ENCODE peak calls at places on chromosomes 16 and 17, in ten cellular contexts. L, P, V, G, R, Y, M, W, F and Q are unnamed samples. For H3K4me1 and H3K36me3, the result is how much of the 10 kb centered on the place peaks cover.

GRCh38 chr17:76072149-76072858 is at the start of gene SRP68:
- DNase-seq in G (peak), W (peak), F (peak), L (peak), V (peak), P (peak), M (peak), R (peak), Y (peak), Q (peak)

GRCh38 chr16:30535777-30536190 is 1.1 kb upstream of the ZNF747 start:
- DNase-seq in P (peak), L (peak), R (peak), Y (peak), M (peak), F (peak), V (peak), W (peak), G (peak), Q (peak)

GRCh38 chr16:70157477-70158260 is 15.9 kb upstream of the CLEC18C start:
- DNase-seq in V (no peak), L (no peak), M (no peak), R (no peak), F (no peak), Y (no peak), W (no peak), P (no peak), G (no peak), Q (no peak)

GRCh38 chr16:79805621-79806020 is 205.1 kb upstream of the MAF start:
- DNase-seq in V (no peak), F (no peak), Y (peak), R (no peak), G (no peak), P (no peak), L (no peak), M (no peak), W (no peak), Q (no peak)

GRCh38 chr17:16046966-16047365 is 47.3 kb downstream of the TTC19 start:
- DNase-seq in F (peak), W (no peak), P (no peak), L (no peak), Y (no peak), R (no peak), M (no peak), G (no peak), V (no peak), Q (no peak)

GRCh38 chr17:49217651-49218413 is 7.3 kb downstream of the ABI3 start:
- DNase-seq in Y (no peak), F (no peak), R (peak), V (peak), P (peak), G (peak), L (peak), M (no peak), W (peak), Q (peak)

GRCh38 chr17:17732892-17733670 is 51.8 kb downstream of the RAI1 start:
- DNase-seq in V (no peak), Y (no peak), F (peak), R (no peak), W (no peak), P (no peak), L (no peak), G (peak), M (no peak), Q (no peak)

GRCh38 chr17:47253541-47254402 is at the start of gene ITGB3:
- DNase-seq in M (peak), R (peak), W (peak), F (peak), Y (peak), G (peak), P (peak), L (peak), V (peak), Q (peak)

GRCh38 chr17:58091024-58091567 is 7.9 kb downstream of the DYNLL2 start:
- DNase-seq in F (no peak), V (no peak), Y (no peak), W (no peak), P (no peak), G (no peak), L (no peak), R (no peak), M (no peak), Q (no peak)

GRCh38 chr17:37082461-37082860 is 133.7 kb downstream of the AATF start:
- DNase-seq in P (no peak), W (no peak), L (no peak), V (no peak), G (no peak), F (no peak), R (no peak), M (no peak), Y (peak), Q (no peak)

GRCh38 chr17:67830440-67830839 is 5.1 kb downstream of the BPTF start:
- DNase-seq in V (no peak), F (no peak), M (no peak), G (no peak), P (no peak), Y (peak), W (no peak), L (no peak), R (no peak), Q (no peak)

GRCh38 chr16:83899272-83899897 is 470 bp downstream of the MLYCD start:
- DNase-seq in V (peak), P (peak), Y (peak), W (peak), M (peak), G (peak), F (peak), L (peak), R (peak), Q (peak)

GRCh38 chr17:54405826-54406225 is 494.8 kb upstream of the TOM1L1 start:
- DNase-seq in W (no peak), G (no peak), Y (no peak), L (no peak), V (no peak), R (no peak), M (no peak), F (no peak), P (no peak), Q (no peak)

GRCh38 chr17:42660692-42661345 is 1.7 kb downstream of the TUBG2 start:
- DNase-seq in R (no peak), F (peak), V (no peak), L (no peak), M (no peak), W (no peak), Y (no peak), G (no peak), P (no peak), Q (no peak)

GRCh38 chr17:39639566-39640458 is 2.9 kb downstream of the STARD3 start:
- DNase-seq in P (no peak), Y (no peak), W (no peak), G (no peak), V (no peak), F (no peak), R (no peak), M (no peak), L (no peak), Q (no peak)

GRCh38 chr17:48747445-48748363 is 19.2 kb upstream of the HOXB13 start:
- DNase-seq in R (no peak), F (no peak), Y (peak), V (no peak), P (no peak), W (no peak), M (no peak), L (no peak), G (no peak), Q (no peak)

GRCh38 chr17:3545151-3545550 is 12.5 kb downstream of the TRPV3 start:
- DNase-seq in W (no peak), M (no peak), G (no peak), L (no peak), Y (no peak), V (no peak), R (no peak), P (no peak), F (no peak), Q (no peak)

GRCh38 chr16:19119564-19119963 is 5.8 kb downstream of the ITPRIPL2 start:
- DNase-seq in V (peak), R (no peak), M (no peak), L (no peak), W (no peak), Y (no peak), P (no peak), G (no peak), F (peak), Q (no peak)

GRCh38 chr17:65698381-65699061 is 137.1 kb upstream of the AXIN2 start:
- DNase-seq in V (no peak), Y (peak), L (no peak), M (no peak), R (no peak), F (peak), P (no peak), W (no peak), G (no peak), Q (no peak)

GRCh38 chr17:61834610-61835009 is 28.7 kb downstream of the BRIP1 start:
- DNase-seq in Y (no peak), F (no peak), M (no peak), V (no peak), L (no peak), G (no peak), R (no peak), W (no peak), P (no peak), Q (no peak)

GRCh38 chr17:44961921-44962350 is 6.2 kb downstream of the C1QL1 start:
- DNase-seq in G (no peak), R (no peak), V (no peak), W (no peak), P (no peak), Y (peak), M (no peak), L (no peak), F (no peak), Q (no peak)

GRCh38 chr16:66857437-66857836 is 13.2 kb downstream of the CA7 start:
- DNase-seq in L (no peak), M (no peak), F (no peak), V (no peak), Y (no peak), R (no peak), P (no peak), G (no peak), W (no peak), Q (no peak)

GRCh38 chr16:53888222-53888621 is 184.3 kb downstream of the FTO start:
- DNase-seq in R (no peak), F (no peak), V (no peak), L (no peak), M (no peak), Y (no peak), W (no peak), G (no peak), P (no peak), Q (no peak)

GRCh38 chr16:4700997-4701743 is 7.8 kb downstream of the NUDT16L1 start:
- DNase-seq in G (peak), R (peak), P (no peak), F (no peak), V (no peak), W (peak), M (no peak), Y (no peak), L (no peak), Q (no peak)

GRCh38 chr16:87855852-87856715 is 13.2 kb downstream of the SLC7A5 start:
- DNase-seq in Y (no peak), W (peak), L (no peak), R (peak), G (peak), F (peak), M (peak), V (peak), P (peak), Q (peak)

GRCh38 chr16:46897471-46897870 is 13.3 kb downstream of the GPT2 start:
- DNase-seq in L (no peak), R (no peak), Y (no peak), F (no peak), M (peak), G (no peak), P (no peak), V (no peak), W (peak), Q (no peak)
- H3K27ac ChIP-seq in L (no peak), R (peak), Y (no peak), F (no peak), M (peak), G (peak), P (no peak), V (no peak), W (no peak), Q (no peak)

DNA sequence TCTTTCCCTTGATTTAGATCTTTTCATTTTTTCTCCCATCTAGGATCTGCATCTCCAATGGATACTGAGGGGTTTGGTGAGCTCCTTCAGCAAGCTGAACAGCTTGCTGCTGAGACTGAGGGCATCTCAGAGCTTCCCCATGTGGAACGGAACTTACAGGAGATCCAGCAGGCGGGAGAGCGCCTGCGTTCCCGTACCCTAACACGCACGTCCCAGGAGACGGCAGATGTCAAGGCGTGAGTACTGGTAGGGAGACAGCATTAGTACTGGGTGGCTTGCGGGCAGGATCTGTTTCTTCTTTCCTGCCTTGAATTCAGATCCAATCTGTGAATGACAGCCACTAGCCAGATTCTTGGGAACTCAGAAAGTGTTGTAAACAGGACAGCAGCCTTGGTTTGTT is 18.3 kb downstream of the NUP93 start:
- DNase-seq in F (no peak), R (no peak), L (no peak), V (no peak), P (no peak), G (no peak), M (no peak), Y (no peak), W (no peak), Q (no peak)
- H3K4me1 ChIP-seq in F (under half), R (half or more), L (under half), V (under half), P (under half), G (under half), M (under half), Y (under half), W (under half), Q (under half)

GRCh38 chr17:80232438-80232837 is 12.2 kb downstream of the SLC26A11 start:
- DNase-seq in R (no peak), F (no peak), P (no peak), M (no peak), G (no peak), Y (no peak), W (no peak), V (no peak), L (no peak), Q (no peak)
- H3K36me3 ChIP-seq in R (half or more), F (half or more), P (under half), M (under half), G (half or more), Y (under half), W (half or more), V (under half), L (under half), Q (half or more)

GRCh38 chr17:81130385-81131288 is 34.7 kb upstream of the PVALEF start:
- DNase-seq in Y (no peak), L (no peak), R (no peak), G (no peak), M (no peak), W (no peak), F (no peak), P (peak), V (no peak), Q (no peak)
- H3K27ac ChIP-seq in Y (no peak), L (no peak), R (no peak), G (peak), M (no peak), W (no peak), F (no peak), P (peak), V (no peak), Q (no peak)

DNA sequence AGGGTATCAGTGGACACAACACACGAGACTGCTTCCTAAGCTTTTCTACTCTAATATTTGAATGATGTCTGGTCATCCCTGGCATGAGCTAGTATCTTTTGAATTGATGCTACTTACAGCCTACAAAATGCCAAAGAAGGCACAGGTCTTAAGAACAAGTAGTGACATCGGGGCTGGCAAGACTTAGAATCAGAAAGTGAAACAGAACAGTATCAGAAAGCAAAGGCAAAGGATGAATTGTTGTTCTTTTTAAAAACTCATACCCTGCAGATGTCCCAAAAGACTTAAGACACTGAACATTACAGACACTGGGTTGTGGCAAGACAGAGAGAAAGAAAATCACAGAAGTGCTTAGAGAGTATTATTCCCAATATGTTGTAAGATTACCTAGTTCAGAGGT is 12.7 kb downstream of the ZNF19 start:
- DNase-seq in W (no peak), M (no peak), Y (no peak), P (no peak), L (no peak), F (no peak), G (no peak), R (no peak), V (no peak), Q (peak)
- H3K4me1 ChIP-seq in W (under half), M (under half), Y (under half), P (under half), L (under half), F (under half), G (under half), R (under half), V (under half), Q (under half)

DNA sequence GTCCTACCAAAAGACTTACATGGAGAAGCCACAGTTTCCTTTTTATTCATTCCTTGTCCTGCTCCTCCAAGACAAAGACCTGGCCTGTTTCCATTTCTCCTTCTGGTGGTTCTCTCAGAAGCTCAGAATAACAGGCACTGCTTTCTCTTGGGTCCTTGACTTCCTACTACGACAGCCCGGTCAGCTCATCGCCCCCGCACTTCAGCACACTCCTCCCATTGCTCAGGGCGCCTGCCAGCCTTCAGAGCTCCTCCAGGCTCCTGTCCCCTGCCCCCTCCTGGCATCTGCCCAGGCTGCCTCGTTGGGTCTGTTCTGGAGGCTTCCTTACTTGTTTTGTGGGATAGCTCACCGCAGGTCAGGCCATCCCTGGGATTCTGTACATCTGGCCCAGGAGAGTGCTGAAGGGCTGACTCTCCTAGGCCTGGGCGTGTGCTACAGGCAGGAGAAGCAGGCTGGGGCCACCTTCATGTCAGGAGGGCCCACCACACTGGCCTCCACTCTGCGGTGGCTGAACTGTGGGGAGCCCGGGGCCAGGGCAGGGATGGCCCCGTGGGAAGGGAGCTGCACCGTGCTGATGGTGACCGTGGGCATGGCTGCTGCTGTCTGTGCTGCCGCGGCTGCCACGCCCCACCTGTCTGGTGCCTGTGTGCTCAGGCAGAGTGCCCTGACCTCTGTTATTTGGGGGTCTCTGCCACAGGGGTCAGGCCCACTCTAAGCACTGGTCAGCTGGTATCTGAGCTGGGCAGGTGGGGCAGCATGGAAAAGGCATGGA is 17.7 kb downstream of the TCF25 start:
- DNase-seq in P (no peak), M (no peak), V (no peak), L (no peak), G (no peak), F (no peak), Y (no peak), W (no peak), R (no peak), Q (no peak)
- H3K36me3 ChIP-seq in P (half or more), M (half or more), V (half or more), L (under half), G (half or more), F (half or more), Y (under half), W (half or more), R (half or more), Q (half or more)

GRCh38 chr16:23131436-23131835 is 17.8 kb downstream of the USP31 start:
- DNase-seq in Y (no peak), G (no peak), M (no peak), V (no peak), L (no peak), R (no peak), F (no peak), W (no peak), P (no peak), Q (no peak)
- H3K27ac ChIP-seq in Y (no peak), G (peak), M (no peak), V (no peak), L (no peak), R (peak), F (no peak), W (peak), P (peak), Q (no peak)

GRCh38 chr17:78526231-78527025 is 50.8 kb downstream of the DNAH17 start:
- DNase-seq in L (no peak), F (no peak), Y (peak), W (no peak), P (peak), R (no peak), V (no peak), M (no peak), G (peak), Q (no peak)
- H3K4me1 ChIP-seq in L (under half), F (under half), Y (under half), W (under half), P (under half), R (under half), V (under half), M (under half), G (under half), Q (under half)